ENCODE peak calls at places on chromosome 1, in five cellular contexts. One of them, this sample, is unnamed.
A peak's percentile ranks its signal among the peaks of the same experiment; 100 is the strongest.

GRCh38 chr1:41364444-41365319 is 3.4 kb downstream of the FOXO6 start:
- DNase-seq in lower lobe of right lung: no peak
- DNase-seq in aorta: no peak
- DNase-seq in COR-L47: no peak
- DNase-seq in tibial nerve: no peak
- DNase-seq in this sample: no peak

GRCh38 chr1:226877669-226878068 is 7.3 kb downstream of the PSEN2 start:
- DNase-seq in tibial nerve: no peak
- DNase-seq in aorta: no peak
- DNase-seq in COR-L47: no peak
- DNase-seq in lower lobe of right lung: no peak
- DNase-seq in this sample: no peak

GRCh38 chr1:56359036-56359435 is 220.3 kb downstream of the PLPP3 start:
- DNase-seq in lower lobe of right lung: no peak
- DNase-seq in aorta: no peak
- DNase-seq in tibial nerve: no peak
- DNase-seq in COR-L47: no peak
- DNase-seq in this sample: no peak

GRCh38 chr1:31444725-31445448 is 31.9 kb downstream of the SERINC2 start:
- DNase-seq in lower lobe of right lung: no peak
- DNase-seq in COR-L47: no peak
- DNase-seq in aorta: no peak
- DNase-seq in tibial nerve: no peak
- DNase-seq in this sample: no peak

GRCh38 chr1:38578444-38578951 is 281.1 kb downstream of the RRAGC start:
- DNase-seq in lower lobe of right lung: peak; percentile 74
- DNase-seq in aorta: no peak
- DNase-seq in COR-L47: no peak
- DNase-seq in tibial nerve: no peak
- DNase-seq in this sample: no peak

GRCh38 chr1:221994274-221994698 is 252.4 kb upstream of the DUSP10 start:
- DNase-seq in tibial nerve: no peak
- DNase-seq in aorta: no peak
- DNase-seq in COR-L47: no peak
- DNase-seq in lower lobe of right lung: no peak
- DNase-seq in this sample: peak; percentile 34

GRCh38 chr1:162215902-162216301 is 146.4 kb downstream of the NOS1AP start:
- DNase-seq in aorta: no peak
- DNase-seq in lower lobe of right lung: no peak
- DNase-seq in COR-L47: no peak
- DNase-seq in tibial nerve: no peak
- DNase-seq in this sample: no peak

GRCh38 chr1:198543670-198544260 is 3.3 kb upstream of the ATP6V1G3 start:
- DNase-seq in COR-L47: no peak
- DNase-seq in aorta: no peak
- DNase-seq in tibial nerve: no peak
- DNase-seq in lower lobe of right lung: no peak
- DNase-seq in this sample: no peak

GRCh38 chr1:38433097-38433722 is 386.6 kb upstream of the POU3F1 start:
- DNase-seq in tibial nerve: no peak
- DNase-seq in aorta: no peak
- DNase-seq in lower lobe of right lung: no peak
- DNase-seq in COR-L47: no peak
- DNase-seq in this sample: no peak

GRCh38 chr1:57162607-57163235 is 196.9 kb upstream of the C8B start:
- DNase-seq in aorta: no peak
- DNase-seq in tibial nerve: no peak
- DNase-seq in lower lobe of right lung: no peak
- DNase-seq in COR-L47: no peak
- DNase-seq in this sample: no peak

GRCh38 chr1:93958351-93959101 is 49.3 kb upstream of the GCLM start:
- DNase-seq in COR-L47: no peak
- DNase-seq in lower lobe of right lung: no peak
- DNase-seq in aorta: no peak
- DNase-seq in tibial nerve: no peak
- DNase-seq in this sample: no peak

GRCh38 chr1:212586429-212587303 is 21.9 kb upstream of the ATF3 start:
- DNase-seq in lower lobe of right lung: no peak
- DNase-seq in tibial nerve: no peak
- DNase-seq in aorta: no peak
- DNase-seq in COR-L47: no peak
- DNase-seq in this sample: no peak

This sample was measured in epithelial cell of prostate.